ENCODE peak calls at places on chromosomes 16 and 17, in seven cellular contexts. K, R, S, F, T, Z and N are unnamed samples.

GRCh38 chr17:75720656-75721462 is at the start of gene ITGB4:
- DNase-seq in K (no peak), R (peak), Z (peak), T (no peak), F (peak), S (peak), N (no peak)

GRCh38 chr17:32636593-32637218 is 149.9 kb downstream of the CDK5R1 start:
- DNase-seq in T (no peak), Z (no peak), R (no peak), F (no peak), S (no peak), K (no peak), N (no peak)

GRCh38 chr16:30394603-30395154 is 541 bp upstream of the ZNF48 start:
- DNase-seq in F (no peak), T (no peak), S (no peak), K (no peak), Z (no peak), R (no peak), N (no peak)

GRCh38 chr17:42311240-42312034 is 23.1 kb downstream of the STAT5A start:
- DNase-seq in R (no peak), T (peak), S (no peak), F (no peak), Z (peak), K (peak), N (peak)

GRCh38 chr16:13936596-13937081 is 16.7 kb downstream of the ERCC4 start:
- DNase-seq in Z (no peak), S (no peak), T (no peak), R (no peak), K (no peak), F (no peak), N (no peak)

GRCh38 chr16:86195863-86196630 is 297.1 kb downstream of the IRF8 start:
- DNase-seq in R (no peak), T (no peak), S (no peak), F (no peak), Z (no peak), K (no peak), N (no peak)

GRCh38 chr17:1920948-1921351 is 91.1 kb downstream of the RPA1 start:
- DNase-seq in T (no peak), Z (no peak), S (no peak), R (no peak), F (no peak), K (no peak), N (no peak)

GRCh38 chr17:2814499-2815341 is 18.5 kb downstream of the RAP1GAP2 start:
- DNase-seq in R (peak), T (no peak), F (no peak), K (peak), Z (peak), S (no peak), N (no peak)

GRCh38 chr16:58393138-58393504 is 850 bp downstream of the GINS3 start:
- DNase-seq in Z (no peak), K (no peak), S (no peak), T (no peak), R (no peak), F (no peak), N (no peak)

GRCh38 chr16:47018223-47018891 is 44.9 kb upstream of the DNAJA2 start:
- DNase-seq in S (no peak), Z (no peak), R (peak), T (no peak), K (no peak), F (no peak), N (no peak)

GRCh38 chr17:72632026-72632684 is 460.3 kb downstream of the SLC39A11 start:
- DNase-seq in S (no peak), R (no peak), K (no peak), F (no peak), T (no peak), Z (peak), N (peak)

GRCh38 chr17:12122091-12122490 is 101.4 kb downstream of the MAP2K4 start:
- DNase-seq in F (no peak), S (no peak), T (no peak), Z (no peak), R (no peak), K (no peak), N (no peak)

GRCh38 chr17:34412965-34413441 is 50.0 kb upstream of the CCL1 start:
- DNase-seq in Z (no peak), R (no peak), K (no peak), F (no peak), S (no peak), T (no peak), N (no peak)

GRCh38 chr17:29237476-29238132 is 9.1 kb upstream of the CRYBA1 start:
- DNase-seq in S (no peak), R (no peak), T (no peak), K (no peak), Z (no peak), F (no peak), N (no peak)

GRCh38 chr17:42407289-42407836 is 15.7 kb downstream of the CAVIN1 start:
- DNase-seq in T (peak), Z (peak), K (peak), R (peak), S (peak), F (peak), N (peak)

GRCh38 chr17:65479282-65479681 is 82.2 kb downstream of the AXIN2 start:
- DNase-seq in T (no peak), Z (no peak), S (no peak), F (no peak), R (no peak), K (no peak), N (no peak)

GRCh38 chr16:88458039-88458772 is 5.1 kb downstream of the ZFPM1 start:
- DNase-seq in S (no peak), R (no peak), K (no peak), F (no peak), T (no peak), Z (no peak), N (no peak)

GRCh38 chr17:78172284-78173024 is 4.1 kb downstream of the SYNGR2 start:
- DNase-seq in K (no peak), F (no peak), R (no peak), S (peak), Z (peak), T (no peak), N (peak)

GRCh38 chr16:68072038-68072695 is 13.0 kb upstream of the NFATC3 start:
- DNase-seq in R (no peak), S (peak), F (peak), T (peak), K (no peak), Z (no peak), N (no peak)

GRCh38 chr16:87328846-87329245 is 11.7 kb upstream of the C16orf95 start:
- DNase-seq in K (no peak), F (no peak), R (no peak), T (no peak), Z (no peak), S (no peak), N (no peak)

GRCh38 chr16:528111-529011 is 849 bp downstream of the CAPN15 start:
- DNase-seq in Z (no peak), K (peak), T (no peak), F (no peak), R (peak), S (no peak), N (no peak)

GRCh38 chr16:23905027-23905426 is 69.2 kb downstream of the PRKCB start:
- DNase-seq in R (no peak), S (no peak), Z (peak), T (peak), K (no peak), F (no peak), N (no peak)

GRCh38 chr16:66328282-66328681 is 38.2 kb upstream of the CDH5 start:
- DNase-seq in R (no peak), F (no peak), K (no peak), Z (no peak), S (no peak), T (no peak), N (no peak)

GRCh38 chr16:53154513-53154912 is 99.7 kb downstream of the CHD9 start:
- DNase-seq in T (no peak), R (no peak), F (no peak), S (no peak), Z (no peak), K (no peak), N (no peak)

GRCh38 chr16:80197790-80198201 is 343.0 kb upstream of the DYNLRB2 start:
- DNase-seq in F (peak), Z (no peak), K (no peak), R (no peak), T (no peak), S (no peak), N (no peak)